ENCODE peak calls at places on chromosomes 4 and X, in ten cellular contexts. C, Z, O, E, T, K, I, Q, A and H are unnamed samples.

GRCh38 chr4:112519689-112520597 is 4.0 kb upstream of the NEUROG2 start:
- DNase-seq in O (no peak), Q (no peak), Z (no peak), K (no peak), I (peak; percentile 78), A (no peak), T (no peak), E (no peak), C (no peak), H (no peak)

GRCh38 chrX:6226646-6227444 is 1.8 kb downstream of the NLGN4X start:
- DNase-seq in Z (no peak), E (no peak), C (no peak), A (no peak), Q (no peak), T (no peak), O (no peak), K (no peak), I (peak; percentile 33), H (no peak)

GRCh38 chr4:184386271-184386781 is 88.0 kb downstream of the IRF2 start:
- DNase-seq in C (no peak), Z (no peak), O (peak; percentile 85), I (peak; percentile 83), Q (no peak), A (no peak), E (no peak), K (no peak), T (no peak), H (peak; percentile 61)

GRCh38 chrX:129622757-129623301 is 31.9 kb downstream of the APLN start:
- DNase-seq in I (peak; percentile 42), K (no peak), A (peak; percentile 77), O (no peak), T (no peak), C (no peak), Q (no peak), Z (peak; percentile 49), E (no peak), H (no peak)

GRCh38 chr4:108560624-108561023 is 59.8 kb upstream of the RPL34 start:
- DNase-seq in K (no peak), T (no peak), Q (no peak), A (no peak), C (no peak), Z (no peak), I (no peak), O (no peak), E (no peak), H (no peak)

GRCh38 chr4:78787392-78788004 is 11.3 kb downstream of the BMP2K start:
- DNase-seq in I (no peak), A (no peak), Q (no peak), T (no peak), O (no peak), C (no peak), Z (no peak), E (no peak), K (no peak), H (no peak)

GRCh38 chrX:154010330-154011087 is 9.2 kb downstream of the IRAK1 start:
- DNase-seq in T (no peak), K (no peak), E (no peak), C (no peak), Z (no peak), Q (no peak), A (no peak), I (no peak), O (no peak), H (no peak)

GRCh38 chr4:610411-611261 is 14.7 kb upstream of the PDE6B start:
- DNase-seq in I (no peak), T (no peak), Z (no peak), E (no peak), O (no peak), C (no peak), Q (no peak), A (no peak), K (no peak), H (no peak)

GRCh38 chrX:13760428-13760827 is 25.9 kb downstream of the OFD1 start:
- DNase-seq in K (no peak), I (no peak), Q (no peak), E (no peak), O (no peak), Z (no peak), A (no peak), C (no peak), T (no peak), H (no peak)

GRCh38 chrX:13764284-13764683 is 29.7 kb downstream of the OFD1 start:
- DNase-seq in A (no peak), Q (no peak), C (peak; percentile 30), O (no peak), T (no peak), E (no peak), Z (no peak), K (no peak), I (no peak), H (no peak)

GRCh38 chrX:13761606-13762005 is 27.1 kb downstream of the OFD1 start:
- DNase-seq in I (peak; percentile 54), K (no peak), O (no peak), T (peak; percentile 26), E (no peak), C (peak; percentile 16), A (no peak), Z (no peak), Q (no peak), H (no peak)

GRCh38 chrX:13763489-13763888 is 28.9 kb downstream of the OFD1 start:
- DNase-seq in Z (no peak), K (no peak), C (no peak), T (no peak), O (no peak), A (no peak), E (no peak), Q (no peak), I (peak; percentile 21), H (peak; percentile 52)

GRCh38 chrX:13762015-13762414 is 27.5 kb downstream of the OFD1 start:
- DNase-seq in C (no peak), E (no peak), Z (no peak), Q (no peak), O (no peak), A (no peak), K (no peak), I (peak; percentile 70), T (no peak), H (no peak)
- TF ChIP-seq POLR2AphosphoS5 in C (no peak), E (no peak), Z (no peak), Q (no peak), O (no peak), A (no peak), K (no peak), I (no peak), T (no peak), H (no peak)

GRCh38 chr4:169080970-169081369 is 70.9 kb upstream of the CBR4 start:
- DNase-seq in E (no peak), K (no peak), T (no peak), O (no peak), I (no peak), A (peak; percentile 50), C (no peak), Z (no peak), Q (no peak), H (no peak)

GRCh38 chr4:169085015-169085414 is 75.0 kb upstream of the CBR4 start:
- DNase-seq in Z (no peak), I (no peak), K (no peak), T (no peak), C (no peak), O (no peak), E (no peak), Q (no peak), A (no peak), H (no peak)

DNA sequence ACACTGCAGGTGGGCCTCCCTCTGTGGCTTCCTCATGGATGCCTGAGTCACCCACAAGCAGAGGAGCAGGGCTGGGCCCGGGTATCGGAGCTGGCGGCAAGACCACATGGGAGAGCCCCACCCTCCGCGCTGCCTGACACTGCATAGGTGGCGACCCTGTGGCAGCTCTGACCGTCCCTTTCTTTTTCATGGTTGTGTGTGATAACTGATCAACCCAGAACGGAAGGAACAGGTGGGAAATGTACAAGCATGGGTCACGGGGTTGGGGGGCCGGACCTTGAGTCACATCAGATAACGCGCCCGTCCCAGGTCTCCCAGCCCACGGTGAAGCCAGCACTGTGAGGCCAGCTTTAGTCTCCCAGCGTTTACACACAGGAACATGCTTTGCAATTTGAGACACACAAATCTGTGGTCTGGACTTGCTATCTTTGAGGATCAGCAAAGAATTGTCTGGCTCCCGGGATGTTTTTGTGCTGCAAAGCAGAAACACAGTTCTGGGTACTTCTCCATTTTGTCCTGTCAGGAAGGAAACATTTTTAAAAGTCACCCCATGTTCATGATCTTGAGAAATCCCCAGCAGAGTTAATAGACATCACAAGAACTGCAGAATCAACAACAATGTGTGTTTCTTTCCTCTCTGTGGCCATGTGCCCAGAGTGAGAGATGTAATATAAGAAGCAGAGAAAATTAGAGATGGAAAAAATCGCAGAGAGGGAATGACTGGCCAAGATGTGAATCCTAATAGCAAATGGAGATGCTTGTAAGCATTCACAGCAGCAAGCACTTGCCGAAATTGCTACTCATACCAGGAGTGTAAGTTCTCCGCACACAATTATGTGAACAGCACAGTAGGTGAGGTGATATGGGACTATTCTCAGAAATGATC is 70.1 kb upstream of the CBR4 start:
- DNase-seq in K (peak; percentile 51), Z (peak; percentile 56), A (peak; percentile 26), Q (no peak), T (no peak), I (no peak), E (peak; percentile 40), O (peak; percentile 21), C (peak; percentile 69), H (peak; percentile 55)
- TF ChIP-seq POLR2AphosphoS5 in K (peak; percentile 42), Z (no peak), A (no peak), Q (no peak), T (peak; percentile 44), I (no peak), E (no peak), O (no peak), C (no peak), H (no peak)

DNA sequence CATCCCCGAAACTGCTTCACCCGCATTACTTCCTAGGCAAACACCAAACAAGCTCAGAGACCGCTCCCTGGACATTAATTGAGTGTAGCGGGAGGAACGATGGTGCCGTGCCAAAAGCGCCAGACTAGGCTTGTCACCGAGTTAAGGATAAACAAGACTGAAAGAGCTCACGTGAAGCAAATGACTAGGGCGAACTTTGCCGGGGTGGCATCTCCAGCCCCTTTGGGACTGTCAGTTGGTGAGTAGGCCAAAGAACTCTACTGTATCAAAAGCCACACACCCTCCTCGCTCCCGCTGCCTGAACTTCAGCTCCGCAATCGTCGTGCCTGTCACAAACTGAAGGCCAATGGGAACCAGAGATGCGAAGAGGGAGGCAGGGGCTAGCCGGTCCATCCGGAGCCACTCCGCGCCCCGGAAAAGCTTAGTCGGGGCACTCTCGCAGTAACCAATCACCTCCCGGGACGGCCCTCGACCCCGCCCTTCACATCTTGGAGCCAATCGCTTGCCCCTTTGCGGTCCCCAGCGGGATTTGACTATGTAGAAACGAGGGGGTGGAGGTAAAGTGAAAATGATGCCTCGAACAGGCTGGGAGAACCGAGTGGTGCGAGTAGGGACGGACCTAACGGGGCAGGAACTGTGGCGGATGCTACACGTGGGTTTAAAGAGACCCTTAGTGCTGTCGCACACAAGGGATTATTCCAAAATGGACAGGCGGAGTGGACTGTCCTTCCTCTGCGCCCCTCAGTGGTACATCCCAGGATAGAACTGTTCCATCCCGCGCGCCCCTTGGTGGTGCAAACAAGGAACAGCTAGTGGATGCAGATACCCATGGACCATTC is 37.0 kb upstream of the FAM156A start:
- DNase-seq in Q (peak; percentile 95), E (peak; percentile 58), C (peak; percentile 95), K (peak; percentile 78), I (peak; percentile 95), Z (peak; percentile 93), A (peak; percentile 58), O (peak; percentile 92), T (peak; percentile 62), H (peak; percentile 92)
- TF ChIP-seq POLR2AphosphoS5 in Q (no peak), E (no peak), C (peak; percentile 7), K (no peak), I (peak; percentile 30), Z (no peak), A (peak; percentile 57), O (no peak), T (no peak), H (peak; percentile 9)

DNA sequence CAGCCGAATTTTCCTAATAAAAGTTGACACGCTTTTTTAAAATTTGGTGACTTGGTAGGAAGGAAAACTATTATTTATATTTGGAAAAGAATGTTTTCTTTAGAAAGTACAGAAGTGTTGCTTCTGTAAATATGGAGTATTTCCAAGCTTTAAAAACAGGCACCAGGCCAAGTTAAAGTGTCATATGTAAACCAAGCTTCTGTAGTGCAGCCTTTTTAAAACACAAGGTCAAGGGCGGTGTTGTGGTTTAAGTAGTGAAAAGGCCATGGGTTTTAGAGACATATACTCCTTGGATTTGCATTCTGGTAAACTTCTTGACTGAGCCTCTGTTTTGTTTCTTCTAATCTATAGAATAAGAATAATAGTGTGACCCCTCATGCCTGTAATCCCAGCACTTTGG is 62.8 kb downstream of the TRIM2 start:
- DNase-seq in Z (no peak), T (no peak), C (no peak), K (no peak), O (no peak), Q (no peak), I (no peak), A (no peak), E (no peak), H (no peak)
- TF ChIP-seq POLR2AphosphoS5 in Z (no peak), T (no peak), C (no peak), K (no peak), O (no peak), Q (no peak), I (no peak), A (no peak), E (no peak), H (peak; percentile 8)